ENCODE peak calls at places on chromosomes 5 and 9, in seven cellular contexts. G, N, V, U, K, B and C are unnamed samples.

GRCh38 chr5:116785101-116785500 is 210.5 kb upstream of the SEMA6A start:
- DNase-seq in U (no peak), V (no peak), N (no peak), K (no peak), B (no peak), G (no peak), C (no peak)

GRCh38 chr5:163838738-163839137 is 333.3 kb downstream of the MAT2B start:
- DNase-seq in V (no peak), K (peak), B (no peak), U (no peak), G (no peak), N (no peak), C (no peak)

GRCh38 chr9:136075881-136076678 is 19.0 kb downstream of the NACC2 start:
- DNase-seq in V (no peak), B (no peak), K (no peak), G (no peak), N (no peak), U (no peak), C (no peak)

GRCh38 chr5:120465281-120465961 is 1.3 kb downstream of the PRR16 start:
- DNase-seq in K (peak), G (no peak), V (no peak), N (peak), U (peak), B (peak), C (peak)

GRCh38 chr9:72029986-72030385 is 30.4 kb downstream of the C9orf57 start:
- DNase-seq in U (no peak), V (no peak), K (no peak), G (no peak), B (no peak), N (no peak), C (no peak)

GRCh38 chr5:117892360-117892759 is 1096.0 kb downstream of the DTWD2 start:
- DNase-seq in V (no peak), U (no peak), K (no peak), B (no peak), N (no peak), G (no peak), C (no peak)

GRCh38 chr5:2703041-2703440 is 48.4 kb downstream of the IRX2 start:
- DNase-seq in B (no peak), U (no peak), K (no peak), G (no peak), V (no peak), N (no peak), C (no peak)

GRCh38 chr9:134178781-134179551 is 14.6 kb upstream of the RNU6ATAC start:
- DNase-seq in V (no peak), K (no peak), N (peak), B (no peak), G (no peak), U (no peak), C (no peak)

GRCh38 chr9:133495327-133496293 is 16.7 kb upstream of the SLC2A6 start:
- DNase-seq in U (no peak), K (no peak), N (no peak), B (no peak), V (no peak), G (no peak), C (no peak)

GRCh38 chr5:14062178-14062577 is 81.0 kb upstream of the TRIO start:
- DNase-seq in N (no peak), V (no peak), B (no peak), G (no peak), K (peak), U (no peak), C (no peak)

GRCh38 chr5:95841914-95842812 is 19.6 kb upstream of the GLRX start:
- DNase-seq in K (peak), N (no peak), V (peak), G (no peak), U (peak), B (no peak), C (peak)

GRCh38 chr5:82107277-82107676 is 135.5 kb downstream of the ATG10 start:
- DNase-seq in B (no peak), N (no peak), U (no peak), V (no peak), G (no peak), K (peak), C (no peak)

GRCh38 chr5:122704247-122705036 is 70.4 kb upstream of the SNX2 start:
- DNase-seq in N (no peak), G (no peak), V (no peak), U (no peak), B (peak), K (peak), C (no peak)

GRCh38 chr5:93422652-93423332 is 158.2 kb downstream of the NR2F1-AS1 start:
- DNase-seq in B (no peak), N (no peak), K (no peak), G (no peak), V (no peak), U (no peak), C (no peak)

GRCh38 chr5:138753794-138754698 is 821 bp downstream of the CTNNA1 start:
- DNase-seq in K (peak), U (peak), V (peak), G (no peak), B (peak), N (peak), C (peak)

GRCh38 chr9:112854657-112855056 is 36.0 kb downstream of the SLC46A2 start:
- DNase-seq in K (no peak), V (no peak), G (no peak), U (no peak), N (no peak), B (no peak), C (no peak)

GRCh38 chr9:34866614-34867013 is 91.5 kb upstream of the PHF24 start:
- DNase-seq in K (no peak), U (no peak), B (peak), V (no peak), N (no peak), G (no peak), C (no peak)

GRCh38 chr5:108747111-108748009 is at the start of gene FER:
- DNase-seq in B (peak), U (no peak), V (no peak), N (peak), G (no peak), K (peak), C (no peak)

GRCh38 chr9:21432640-21433425 is 7.4 kb upstream of the IFNA1 start:
- DNase-seq in U (no peak), B (no peak), G (no peak), N (no peak), V (no peak), K (no peak), C (no peak)

GRCh38 chr5:134110382-134110781 is 4.1 kb upstream of the TCF7 start:
- DNase-seq in K (no peak), V (no peak), G (no peak), U (no peak), B (no peak), N (no peak), C (no peak)

GRCh38 chr9:116855881-116856662 is 169.0 kb downstream of the TRIM32 start:
- DNase-seq in K (no peak), V (no peak), B (no peak), N (no peak), U (no peak), G (no peak), C (no peak)

GRCh38 chr9:120043448-120043847 is 536.5 kb downstream of the CDK5RAP2 start:
- DNase-seq in N (peak), V (no peak), G (no peak), B (no peak), U (no peak), K (no peak), C (no peak)

GRCh38 chr5:128665747-128666355 is 127.8 kb upstream of the FBN2 start:
- DNase-seq in N (no peak), U (no peak), K (peak), B (no peak), G (no peak), V (no peak), C (no peak)